ENCODE peak calls at places on chromosomes 16 and 17, in five cellular contexts. W is body of pancreas, N is substantia nigra, T is fibroblast of lung, Y is tibial artery. C is an unnamed sample.

GRCh38 chr17:2174471-2175293 is 119.8 kb downstream of the HIC1 start:
- DNase-seq in T (peak), Y (peak), W (peak), N (no peak), C (no peak)

GRCh38 chr17:43574896-43575525 is 28.9 kb upstream of the ETV4 start:
- DNase-seq in Y (no peak), T (no peak), W (no peak), N (no peak), C (no peak)

GRCh38 chr17:48479014-48479402 is 49.0 kb upstream of the SKAP1 start:
- DNase-seq in N (no peak), Y (no peak), T (no peak), W (no peak), C (no peak)

GRCh38 chr16:15517743-15518142 is 83.4 kb downstream of the BMERB1 start:
- DNase-seq in Y (no peak), N (no peak), T (no peak), W (no peak), C (no peak)

GRCh38 chr16:26983426-26983825 is 83.3 kb upstream of the C16orf82 start:
- DNase-seq in T (peak), W (no peak), N (no peak), Y (no peak), C (no peak)

GRCh38 chr16:64629622-64630021 is 492.2 kb downstream of the CDH11 start:
- DNase-seq in W (no peak), Y (no peak), T (peak), N (no peak), C (no peak)

GRCh38 chr17:234163-235047 is 53.0 kb upstream of the DOC2B start:
- DNase-seq in Y (peak), T (no peak), N (no peak), W (no peak), C (no peak)

GRCh38 chr16:86604436-86605220 is 26.3 kb downstream of the FOXL1 start:
- DNase-seq in N (no peak), T (no peak), Y (no peak), W (no peak), C (peak)

GRCh38 chr16:82639263-82639662 is 12.5 kb downstream of the CDH13 start:
- DNase-seq in W (no peak), N (no peak), T (no peak), Y (no peak), C (no peak)

GRCh38 chr17:75864448-75864871 is 9.3 kb upstream of the WBP2 start:
- DNase-seq in Y (peak), W (no peak), N (no peak), T (peak), C (no peak)

GRCh38 chr17:55356440-55357328 is 65.0 kb downstream of the MMD start:
- DNase-seq in Y (peak), W (peak), T (peak), N (peak), C (peak)

GRCh38 chr17:5837055-5837491 is 233.1 kb upstream of the WSCD1 start:
- DNase-seq in N (no peak), W (no peak), T (no peak), Y (no peak), C (no peak)

GRCh38 chr17:67686246-67686645 is 31.5 kb upstream of the NOL11 start:
- DNase-seq in Y (no peak), N (no peak), W (no peak), T (no peak), C (no peak)

GRCh38 chr17:67629963-67630320 is 87.8 kb upstream of the NOL11 start:
- DNase-seq in W (no peak), N (no peak), T (peak), Y (no peak), C (no peak)

GRCh38 chr16:87764600-87765472 is 950 bp downstream of the KLHDC4 start:
- DNase-seq in W (no peak), N (no peak), Y (no peak), T (no peak), C (no peak)

GRCh38 chr16:85227924-85228462 is 115.7 kb upstream of the CIBAR2 start:
- DNase-seq in N (no peak), Y (no peak), T (peak), W (no peak), C (no peak)

GRCh38 chr17:2124391-2124790 is 69.5 kb downstream of the HIC1 start:
- DNase-seq in Y (no peak), N (no peak), T (no peak), W (no peak), C (no peak)

GRCh38 chr17:78559749-78560368 is 17.3 kb downstream of the DNAH17 start:
- DNase-seq in T (no peak), Y (no peak), N (no peak), W (peak), C (no peak)

GRCh38 chr17:9419932-9420453 is 155.6 kb downstream of the STX8 start:
- DNase-seq in T (no peak), Y (no peak), W (no peak), N (no peak), C (no peak)

GRCh38 chr17:75488693-75489510 is 26.4 kb downstream of the CASKIN2 start:
- DNase-seq in N (no peak), Y (no peak), T (no peak), W (no peak), C (no peak)

GRCh38 chr17:31673076-31673475 is 186.0 kb downstream of the COPRS start:
- DNase-seq in W (no peak), T (no peak), Y (no peak), N (no peak), C (no peak)

GRCh38 chr17:81396722-81397313 is 1.6 kb downstream of the BAHCC1 start:
- DNase-seq in T (peak), N (no peak), W (no peak), Y (no peak), C (no peak)

GRCh38 chr17:66625321-66625767 is 209.6 kb upstream of the CACNG5 start:
- DNase-seq in N (no peak), W (no peak), T (peak), Y (no peak), C (no peak)

GRCh38 chr17:77054926-77055325 is 85.8 kb upstream of the SEC14L1 start:
- DNase-seq in N (no peak), T (no peak), Y (no peak), W (no peak), C (no peak)

GRCh38 chr17:78416311-78416711 is 37.9 kb downstream of the PGS1 start:
- DNase-seq in T (no peak), N (no peak), W (no peak), Y (no peak), C (no peak)

GRCh38 chr16:66656547-66656946 is 40.0 kb downstream of the CMTM4 start:
- DNase-seq in W (no peak), T (no peak), Y (no peak), N (no peak), C (no peak)

GRCh38 chr16:4415538-4416199 is 727 bp downstream of the CORO7 start:
- DNase-seq in N (peak), W (no peak), T (no peak), Y (peak), C (peak)

GRCh38 chr16:77359065-77359502 is 75.8 kb downstream of the ADAMTS18 start:
- DNase-seq in W (no peak), Y (no peak), N (no peak), T (peak), C (no peak)

GRCh38 chr17:45223541-45224528 is 2.1 kb downstream of the FMNL1 start:
- DNase-seq in T (no peak), W (no peak), Y (no peak), N (no peak), C (peak)

GRCh38 chr16:19601083-19601976 is 45.8 kb downstream of the VPS35L start:
- DNase-seq in Y (no peak), T (peak), N (peak), W (peak), C (no peak)

GRCh38 chr17:3512512-3513171 is 36.8 kb downstream of the ASPA start:
- DNase-seq in T (peak), N (peak), Y (peak), W (peak), C (no peak)

GRCh38 chr17:65070620-65071019 is 14.1 kb upstream of the GNA13 start:
- DNase-seq in W (no peak), N (no peak), Y (no peak), T (no peak), C (no peak)

GRCh38 chr17:78374631-78375274 is 3.7 kb upstream of the PGS1 start:
- DNase-seq in W (no peak), Y (no peak), N (no peak), T (peak), C (no peak)

GRCh38 chr17:40966848-40967247 is at the start of gene KRT39:
- DNase-seq in T (no peak), W (no peak), Y (no peak), N (no peak), C (no peak)

GRCh38 chr17:61425682-61426481 is 26.2 kb downstream of the TBX2 start:
- DNase-seq in T (peak), Y (no peak), N (no peak), W (no peak), C (no peak)

GRCh38 chr17:27376637-27377547 is 79.4 kb upstream of the KSR1 start:
- DNase-seq in N (no peak), T (peak), W (no peak), Y (no peak), C (no peak)

GRCh38 chr16:79980650-79981521 is 380.3 kb upstream of the MAF start:
- DNase-seq in Y (no peak), W (no peak), N (peak), T (no peak), C (no peak)

GRCh38 chr17:33112763-33113162 is 121.1 kb downstream of the SPACA3 start:
- DNase-seq in Y (no peak), W (no peak), T (peak), N (no peak), C (no peak)

GRCh38 chr16:14325921-14326401 is 254.8 kb downstream of the MRTFB start:
- DNase-seq in T (no peak), W (no peak), Y (no peak), N (no peak), C (no peak)

GRCh38 chr17:57512258-57512657 is 232.8 kb downstream of the CCDC182 start:
- DNase-seq in T (no peak), Y (no peak), W (no peak), N (no peak), C (no peak)

GRCh38 chr17:57508706-57509105 is 236.4 kb downstream of the CCDC182 start:
- DNase-seq in W (no peak), N (no peak), Y (no peak), T (no peak), C (no peak)

GRCh38 chr17:57514614-57515013 is 230.5 kb downstream of the CCDC182 start:
- DNase-seq in N (no peak), Y (no peak), W (no peak), T (no peak), C (no peak)

GRCh38 chr17:57507828-57508227 is 237.3 kb downstream of the CCDC182 start:
- DNase-seq in Y (no peak), W (no peak), T (no peak), N (no peak), C (no peak)

GRCh38 chr17:57511475-57512123 is 233.5 kb downstream of the CCDC182 start:
- DNase-seq in N (no peak), T (no peak), W (no peak), Y (no peak), C (no peak)
- H3K27ac ChIP-seq in N (no peak), T (no peak), W (no peak), Y (no peak), C (no peak)

DNA sequence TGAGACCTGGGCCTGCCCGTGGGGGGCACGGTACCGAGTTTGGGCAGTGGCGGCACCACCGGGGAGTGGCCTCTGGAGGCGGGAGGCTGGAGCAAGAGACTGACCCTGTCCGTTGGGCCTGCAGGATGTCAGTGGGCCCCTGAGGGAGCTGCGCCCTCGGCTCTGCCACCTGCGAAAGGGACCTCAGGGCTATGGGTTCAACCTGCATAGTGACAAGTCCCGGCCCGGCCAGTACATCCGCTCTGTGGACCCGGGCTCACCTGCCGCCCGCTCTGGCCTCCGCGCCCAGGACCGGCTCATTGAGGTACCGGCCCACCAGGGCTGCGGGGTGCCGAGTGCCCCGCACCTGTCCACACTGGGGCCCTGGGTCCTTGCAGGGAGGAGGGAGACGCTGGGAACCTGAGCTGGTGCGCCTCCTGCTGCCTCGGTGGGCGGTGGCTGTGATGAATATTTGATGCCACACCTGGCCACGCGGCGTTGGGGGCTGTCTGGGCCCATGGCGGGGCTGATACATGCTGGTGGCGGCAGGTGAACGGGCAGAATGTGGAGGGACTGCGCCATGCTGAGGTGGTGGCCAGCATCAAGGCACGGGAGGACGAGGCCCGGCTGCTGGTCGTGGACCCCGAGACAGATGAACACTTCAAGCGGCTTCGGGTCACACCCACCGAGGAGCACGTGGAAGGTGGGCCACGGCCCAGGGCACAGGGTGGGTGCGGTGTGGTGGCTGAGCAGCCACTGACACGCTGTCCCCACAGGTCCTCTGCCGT is 9.7 kb downstream of the NHERF2 start:
- DNase-seq in W (no peak), Y (no peak), T (no peak), N (no peak), C (no peak)
- H3K27ac ChIP-seq in W (peak), Y (peak), T (peak), N (peak), C (no peak)

GRCh38 chr17:57566724-57567123 is 178.4 kb downstream of the CCDC182 start:
- DNase-seq in T (no peak), Y (no peak), N (no peak), W (no peak), C (no peak)
- H3K27ac ChIP-seq in T (no peak), Y (no peak), N (no peak), W (no peak), C (no peak)

GRCh38 chr16:29662000-29662728 is 883 bp upstream of the SPN start:
- DNase-seq in W (no peak), N (no peak), Y (no peak), T (no peak), C (no peak)
- H3K27ac ChIP-seq in W (no peak), N (no peak), Y (no peak), T (no peak), C (peak)

GRCh38 chr16:57013902-57014301 is 24.5 kb downstream of the NLRC5 start:
- DNase-seq in N (no peak), W (no peak), Y (no peak), T (no peak), C (no peak)
- H3K27ac ChIP-seq in N (no peak), W (no peak), Y (no peak), T (no peak), C (peak)

C was measured in CD4-positive, alpha-beta T cell.